ENCODE peak calls at places on chromosome 13, in seven cellular contexts. J is stomach, X is heart left ventricle, F is breast epithelium, W is IMR-90, I is ovary, C is H54. L is an unnamed sample.

GRCh38 chr13:93496985-93497673 is 270.5 kb downstream of the GPC6 start:
- DNase-seq in W (no peak), C (no peak), X (no peak), F (no peak), J (no peak), I (no peak), L (no peak)

GRCh38 chr13:47859129-47859528 is 141.9 kb downstream of the SUCLA2 start:
- DNase-seq in F (no peak), I (no peak), J (no peak), C (no peak), X (no peak), W (no peak), L (no peak)

GRCh38 chr13:38159710-38160109 is 189.9 kb upstream of the UFM1 start:
- DNase-seq in I (no peak), W (no peak), C (no peak), J (no peak), X (no peak), F (no peak), L (no peak)

GRCh38 chr13:20197361-20197834 is 4.7 kb upstream of the GJB2 start:
- DNase-seq in I (no peak), W (peak), F (no peak), X (no peak), C (peak), J (no peak), L (no peak)

GRCh38 chr13:106159295-106160195 is 375.9 kb downstream of the EFNB2 start:
- DNase-seq in W (no peak), X (no peak), C (no peak), F (no peak), I (no peak), J (no peak), L (no peak)

GRCh38 chr13:31122544-31123260 is 39.0 kb downstream of the HSPH1 start:
- DNase-seq in J (no peak), I (no peak), W (no peak), C (no peak), X (no peak), F (no peak), L (no peak)

GRCh38 chr13:45700971-45701900 is 884 bp upstream of the CBY2 start:
- DNase-seq in I (no peak), W (no peak), F (no peak), C (no peak), J (no peak), X (no peak), L (no peak)

GRCh38 chr13:95201814-95202521 is 99.3 kb downstream of the ABCC4 start:
- DNase-seq in X (no peak), W (peak), C (no peak), F (no peak), J (no peak), I (no peak), L (no peak)

GRCh38 chr13:75226755-75227435 is 255.1 kb downstream of the TBC1D4 start:
- DNase-seq in I (no peak), W (peak), C (peak), F (no peak), J (no peak), X (no peak), L (no peak)

GRCh38 chr13:105462981-105463380 is 1072.5 kb downstream of the EFNB2 start:
- DNase-seq in W (peak), F (no peak), X (no peak), I (no peak), J (no peak), C (no peak), L (no peak)

GRCh38 chr13:76837811-76838210 is 48.4 kb downstream of the KCTD12 start:
- DNase-seq in X (no peak), W (peak), C (no peak), F (no peak), J (no peak), I (no peak), L (no peak)

GRCh38 chr13:37618554-37618953 is 20.0 kb upstream of the POSTN start:
- DNase-seq in J (no peak), W (peak), X (no peak), F (no peak), C (no peak), I (no peak), L (no peak)

GRCh38 chr13:19150712-19151228 is 30.9 kb downstream of the TUBA3C start:
- DNase-seq in X (peak), I (no peak), W (no peak), F (no peak), J (no peak), C (no peak), L (no peak)

GRCh38 chr13:60441761-60442160 is 44.7 kb downstream of the TDRD3 start:
- DNase-seq in X (no peak), J (no peak), W (no peak), I (no peak), C (no peak), F (no peak), L (no peak)

GRCh38 chr13:33676045-33676699 is 141.8 kb upstream of the RFC3 start:
- DNase-seq in X (peak), F (no peak), I (no peak), W (no peak), J (peak), C (no peak), L (no peak)

GRCh38 chr13:76386316-76386715 is 499.9 kb downstream of the KCTD12 start:
- DNase-seq in W (no peak), X (no peak), C (no peak), J (no peak), I (no peak), F (no peak), L (no peak)

GRCh38 chr13:78160793-78161192 is 242.2 kb upstream of the EDNRB start:
- DNase-seq in I (no peak), W (peak), X (no peak), J (no peak), F (no peak), C (no peak), L (no peak)

GRCh38 chr13:59444210-59444857 is 719.4 kb downstream of the DIAPH3 start:
- DNase-seq in W (no peak), I (no peak), J (no peak), F (no peak), C (no peak), X (no peak), L (no peak)

GRCh38 chr13:23570931-23571330 is 719 bp downstream of the TNFRSF19 start:
- DNase-seq in C (no peak), W (peak), I (no peak), J (no peak), F (no peak), X (no peak), L (no peak)
- TF ChIP-seq POLR2A in C (no peak), W (no peak), I (no peak), J (no peak), F (no peak), X (no peak), L (no peak)

DNA sequence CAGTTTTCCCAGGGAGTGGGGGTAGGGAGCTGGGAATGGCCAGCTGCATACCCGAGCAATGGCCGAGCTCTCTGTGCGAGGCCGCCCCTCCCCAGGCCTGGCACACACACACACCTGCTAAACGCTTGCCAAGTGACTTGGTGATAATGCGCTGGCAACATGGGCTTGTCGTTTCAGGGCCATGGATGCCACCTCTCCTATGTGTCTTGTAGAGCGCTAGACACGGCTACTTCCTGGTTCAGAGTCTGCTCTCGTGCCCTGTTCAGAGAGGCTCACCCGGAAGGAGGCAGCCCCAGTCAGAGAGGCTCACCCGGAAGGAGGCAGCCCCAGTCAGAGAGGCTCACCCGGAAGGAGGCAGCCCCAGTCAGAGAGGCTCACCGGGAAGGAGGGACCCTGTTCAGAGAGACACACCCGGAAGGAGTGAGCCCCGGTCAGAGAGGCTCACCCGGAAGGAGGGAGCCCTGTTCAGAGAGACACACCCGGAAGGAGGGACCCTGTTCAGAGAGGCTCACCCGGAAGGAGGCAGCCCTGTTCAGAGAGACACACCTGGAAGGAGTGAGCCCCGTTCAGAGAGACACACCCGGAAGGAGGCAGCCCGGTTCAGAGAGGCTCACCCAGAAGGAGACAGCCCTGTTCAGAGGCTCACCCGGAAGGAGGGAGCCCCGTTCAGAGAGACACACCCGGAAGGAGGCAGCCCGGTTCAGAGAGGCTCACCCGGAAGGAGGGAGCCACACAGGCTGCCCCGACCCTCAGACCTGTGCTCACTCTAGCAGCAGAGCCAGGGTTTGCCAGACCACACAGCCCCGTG is 4.2 kb downstream of the ADPRHL1 start:
- DNase-seq in X (no peak), F (peak), I (peak), J (peak), C (no peak), W (no peak), L (peak)
- TF ChIP-seq POLR2A in X (no peak), F (no peak), I (no peak), J (no peak), C (no peak), W (no peak), L (no peak)

GRCh38 chr13:109401307-109401706 is 385.1 kb downstream of the IRS2 start:
- DNase-seq in F (no peak), C (no peak), X (no peak), I (no peak), W (no peak), J (no peak), L (no peak)

GRCh38 chr13:109402976-109403375 is 383.4 kb downstream of the IRS2 start:
- DNase-seq in I (no peak), J (no peak), C (no peak), W (no peak), X (no peak), F (no peak), L (no peak)

GRCh38 chr13:109400625-109401257 is 385.6 kb downstream of the IRS2 start:
- DNase-seq in W (no peak), X (no peak), I (no peak), F (no peak), J (peak), C (no peak), L (no peak)

GRCh38 chr13:109401891-109402290 is 384.5 kb downstream of the IRS2 start:
- DNase-seq in F (no peak), C (no peak), W (no peak), X (no peak), J (no peak), I (no peak), L (no peak)

GRCh38 chr13:109400192-109400591 is 386.2 kb downstream of the IRS2 start:
- DNase-seq in C (no peak), F (no peak), J (peak), I (no peak), X (no peak), W (no peak), L (peak)
- TF ChIP-seq POLR2A in C (no peak), F (no peak), J (no peak), I (no peak), X (no peak), W (no peak), L (no peak)

GRCh38 chr13:44158055-44158655 is 215.5 kb upstream of the SERP2 start:
- DNase-seq in W (no peak), X (no peak), J (no peak), F (no peak), I (no peak), C (no peak), L (no peak)
- TF ChIP-seq POLR2A in W (no peak), X (no peak), J (no peak), F (no peak), I (no peak), C (no peak), L (no peak)

GRCh38 chr13:29923554-29924481 is 73.4 kb upstream of the UBL3 start:
- DNase-seq in J (peak), I (peak), C (peak), F (peak), W (peak), X (peak), L (peak)
- TF ChIP-seq POLR2A in J (no peak), I (no peak), C (no peak), F (no peak), W (no peak), X (no peak), L (no peak)

DNA sequence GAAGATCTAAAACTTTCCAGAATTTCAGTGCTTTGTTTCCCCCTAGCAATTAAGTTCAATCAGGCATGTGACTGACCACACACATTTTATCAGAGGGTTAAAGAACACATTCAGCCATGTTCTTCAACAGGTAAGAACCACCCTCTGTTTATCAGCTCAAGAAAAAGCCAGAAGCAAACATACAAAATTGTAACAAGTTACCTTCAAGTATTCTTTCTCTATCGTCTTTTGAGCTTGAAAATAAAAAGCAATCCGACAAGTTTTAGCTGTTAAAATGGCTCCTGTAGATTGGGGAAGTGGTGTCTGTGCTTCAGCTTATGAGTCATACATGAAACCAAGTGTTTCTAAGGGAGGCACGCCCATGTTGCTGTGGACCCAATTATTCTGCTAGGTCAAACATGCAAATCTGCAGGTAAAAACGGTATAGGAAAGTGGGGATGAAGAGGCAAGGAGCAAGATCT is at the start of gene ELF1:
- DNase-seq in I (peak), C (peak), W (peak), J (peak), X (peak), F (no peak), L (peak)
- TF ChIP-seq POLR2A in I (no peak), C (no peak), W (no peak), J (no peak), X (no peak), F (peak), L (no peak)

GRCh38 chr13:43879323-43880181 is at the start of the genes CCDC122 and LACC1:
- DNase-seq in F (peak), I (peak), C (peak), X (peak), W (peak), J (peak), L (peak)
- TF ChIP-seq POLR2A in F (peak), I (peak), C (peak), X (no peak), W (peak), J (no peak), L (peak)

DNA sequence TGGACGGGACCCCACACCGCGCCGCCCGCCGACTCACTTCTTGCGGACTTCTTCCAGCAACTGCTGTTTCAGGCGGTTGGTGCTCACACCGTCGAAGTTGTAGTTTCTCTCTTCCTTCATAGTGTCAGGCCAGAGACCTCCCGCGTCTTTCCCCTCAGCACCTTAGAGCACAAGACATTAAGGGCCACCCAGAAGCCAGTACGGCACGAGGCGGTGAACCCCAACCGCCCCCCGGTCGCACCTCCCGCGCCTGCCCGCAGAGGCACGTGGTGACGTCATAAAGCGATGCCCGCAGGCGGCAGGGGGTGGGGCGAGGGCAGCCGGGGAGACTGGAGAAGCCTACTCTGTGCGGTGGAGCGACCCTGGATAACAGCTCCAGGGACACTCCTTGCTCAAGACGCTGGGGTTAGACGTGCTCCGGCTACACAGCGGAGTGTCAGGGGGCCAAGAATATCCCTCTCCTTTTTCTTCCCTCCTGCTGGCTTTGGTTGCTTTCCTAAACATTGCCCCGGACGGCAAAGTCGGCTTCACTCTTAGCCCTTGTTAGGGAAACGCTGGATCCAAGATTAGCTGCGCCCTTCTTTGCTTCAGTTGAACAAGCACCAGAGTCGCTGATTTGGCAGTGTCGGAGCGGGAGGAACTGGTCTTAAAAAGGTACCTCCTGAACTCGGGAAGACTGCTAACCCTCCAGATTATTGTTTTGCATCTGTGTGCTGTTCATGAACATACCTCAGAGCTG is at the start of gene CCDC169:
- DNase-seq in F (peak), C (peak), I (peak), J (peak), W (peak), X (peak), L (peak)
- TF ChIP-seq POLR2A in F (peak), C (peak), I (no peak), J (no peak), W (no peak), X (no peak), L (no peak)

DNA sequence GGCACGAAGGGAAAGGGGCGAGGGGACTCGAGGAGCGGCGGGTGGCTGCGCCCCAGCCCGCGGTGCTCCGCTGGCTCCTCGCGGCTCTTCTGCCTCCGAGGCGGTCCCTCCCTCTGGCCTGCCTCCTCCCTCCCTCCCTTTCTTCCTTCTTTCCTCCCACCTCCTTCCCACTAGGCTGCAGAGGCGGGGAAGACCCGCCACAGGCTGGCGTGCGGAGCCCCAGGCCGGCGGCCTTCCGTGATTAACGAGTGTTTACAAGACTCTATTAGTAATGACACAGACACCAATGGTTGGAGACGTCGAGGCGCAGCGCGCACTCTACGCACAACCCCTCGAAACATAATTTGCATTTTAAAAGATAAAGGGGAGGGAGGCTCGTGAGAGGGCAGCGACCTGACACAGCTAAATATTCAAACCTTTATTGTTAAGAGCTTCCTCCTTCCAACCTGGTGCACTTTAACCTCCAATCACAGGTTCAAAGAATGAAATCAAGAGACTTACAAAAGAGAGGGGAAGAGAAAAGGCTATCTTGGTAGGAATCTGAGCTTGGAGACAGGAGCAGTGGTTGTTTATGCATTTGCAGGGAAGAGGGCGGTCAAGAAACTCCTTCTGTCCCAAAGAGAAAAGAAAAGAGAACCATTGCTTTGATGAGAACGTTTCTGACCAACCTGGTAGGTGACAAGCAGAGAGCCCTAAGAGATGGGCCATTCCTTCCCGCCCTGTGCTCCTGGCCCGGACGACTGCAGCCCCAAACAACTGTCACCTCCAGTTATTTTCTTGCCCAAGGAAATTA is at the start of gene CDX2:
- DNase-seq in I (no peak), F (no peak), C (no peak), W (no peak), X (no peak), J (peak), L (no peak)
- TF ChIP-seq POLR2A in I (no peak), F (no peak), C (no peak), W (no peak), X (no peak), J (no peak), L (no peak)

L was measured in spleen.